ENCODE peak calls at places on chromosomes 16 and 17, in nine cellular contexts. One of them, this sample, is unnamed.

GRCh38 chr16:87850009-87851006 is 19.0 kb downstream of the SLC7A5 start:
- DNase-seq in foreskin fibroblast: no peak
- DNase-seq in posterior vena cava: peak
- DNase-seq in hepatic stellate cell: peak
- DNase-seq in ELF-1: peak
- DNase-seq in activated naive CD4-positive, alpha-beta T cell: peak
- DNase-seq in GM13976: peak
- DNase-seq in foreskin keratinocyte: no peak
- DNase-seq in GM04504: no peak
- DNase-seq in this sample: peak

GRCh38 chr16:89388536-89388935 is 101.8 kb downstream of the ANKRD11 start:
- DNase-seq in foreskin fibroblast: no peak
- DNase-seq in posterior vena cava: no peak
- DNase-seq in hepatic stellate cell: no peak
- DNase-seq in ELF-1: no peak
- DNase-seq in activated naive CD4-positive, alpha-beta T cell: no peak
- DNase-seq in GM13976: no peak
- DNase-seq in foreskin keratinocyte: no peak
- DNase-seq in GM04504: no peak
- DNase-seq in this sample: no peak

GRCh38 chr16:51164167-51164566 is 13.1 kb upstream of the SALL1 start:
- DNase-seq in foreskin fibroblast: peak
- DNase-seq in posterior vena cava: no peak
- DNase-seq in hepatic stellate cell: no peak
- DNase-seq in ELF-1: no peak
- DNase-seq in activated naive CD4-positive, alpha-beta T cell: no peak
- DNase-seq in GM13976: no peak
- DNase-seq in foreskin keratinocyte: no peak
- DNase-seq in GM04504: peak
- DNase-seq in this sample: no peak

GRCh38 chr17:73291260-73291801 is 20.5 kb downstream of the CDC42EP4 start:
- DNase-seq in foreskin fibroblast: peak
- DNase-seq in posterior vena cava: peak
- DNase-seq in hepatic stellate cell: peak
- DNase-seq in ELF-1: no peak
- DNase-seq in activated naive CD4-positive, alpha-beta T cell: no peak
- DNase-seq in GM13976: peak
- DNase-seq in foreskin keratinocyte: no peak
- DNase-seq in GM04504: peak
- DNase-seq in this sample: no peak

GRCh38 chr17:31688704-31689103 is 170.3 kb downstream of the COPRS start:
- DNase-seq in foreskin fibroblast: no peak
- DNase-seq in posterior vena cava: no peak
- DNase-seq in hepatic stellate cell: no peak
- DNase-seq in ELF-1: no peak
- DNase-seq in activated naive CD4-positive, alpha-beta T cell: no peak
- DNase-seq in GM13976: no peak
- DNase-seq in foreskin keratinocyte: no peak
- DNase-seq in GM04504: no peak
- DNase-seq in this sample: no peak

GRCh38 chr17:41367426-41368075 is 2.1 kb downstream of the KRT33B start:
- DNase-seq in foreskin fibroblast: no peak
- DNase-seq in posterior vena cava: no peak
- DNase-seq in hepatic stellate cell: peak
- DNase-seq in ELF-1: no peak
- DNase-seq in activated naive CD4-positive, alpha-beta T cell: no peak
- DNase-seq in GM13976: no peak
- DNase-seq in foreskin keratinocyte: peak
- DNase-seq in GM04504: no peak
- DNase-seq in this sample: no peak

GRCh38 chr17:43579570-43580140 is 33.5 kb upstream of the ETV4 start:
- DNase-seq in foreskin fibroblast: peak
- DNase-seq in posterior vena cava: no peak
- DNase-seq in hepatic stellate cell: peak
- DNase-seq in ELF-1: no peak
- DNase-seq in activated naive CD4-positive, alpha-beta T cell: no peak
- DNase-seq in GM13976: no peak
- DNase-seq in foreskin keratinocyte: peak
- DNase-seq in GM04504: peak
- DNase-seq in this sample: no peak

GRCh38 chr17:33242725-33243124 is 50.4 kb downstream of the ASIC2 start:
- DNase-seq in foreskin fibroblast: no peak
- DNase-seq in posterior vena cava: no peak
- DNase-seq in hepatic stellate cell: no peak
- DNase-seq in ELF-1: no peak
- DNase-seq in activated naive CD4-positive, alpha-beta T cell: no peak
- DNase-seq in GM13976: no peak
- DNase-seq in foreskin keratinocyte: no peak
- DNase-seq in GM04504: no peak
- DNase-seq in this sample: no peak

GRCh38 chr17:12386240-12386639 is 279.4 kb upstream of the MYOCD start:
- DNase-seq in foreskin fibroblast: peak
- DNase-seq in posterior vena cava: no peak
- DNase-seq in hepatic stellate cell: no peak
- DNase-seq in ELF-1: no peak
- DNase-seq in activated naive CD4-positive, alpha-beta T cell: no peak
- DNase-seq in GM13976: no peak
- DNase-seq in foreskin keratinocyte: no peak
- DNase-seq in GM04504: peak
- DNase-seq in this sample: no peak

GRCh38 chr17:72467841-72468653 is 347.2 kb downstream of the SOX9 start:
- DNase-seq in foreskin fibroblast: peak
- DNase-seq in posterior vena cava: peak
- DNase-seq in hepatic stellate cell: no peak
- DNase-seq in ELF-1: peak
- DNase-seq in activated naive CD4-positive, alpha-beta T cell: no peak
- DNase-seq in GM13976: no peak
- DNase-seq in foreskin keratinocyte: peak
- DNase-seq in GM04504: peak
- DNase-seq in this sample: no peak

This sample was measured in iPS-NIHi11.